ENCODE peak calls at places on chromosomes 4 and X, in nine cellular contexts. C is NCI-H510A treated with DMSO at 0.1 percent for 48 hours, B is SJSA1, O is HS-27A, F is T-cell, M is ovary, I is GM04504, D is ELR, E is testis. P is an unnamed sample.

GRCh38 chr4:61427818-61428495 is 227.8 kb downstream of the ADGRL3 start:
- DNase-seq in C (no peak), B (no peak), O (no peak), F (no peak), M (no peak), I (no peak), D (no peak), E (no peak), P (peak)

GRCh38 chr4:95059630-95060029 is 301.9 kb downstream of the BMPR1B start:
- DNase-seq in C (no peak), B (no peak), O (no peak), F (no peak), M (no peak), I (no peak), D (no peak), E (no peak), P (no peak)

GRCh38 chr4:141458501-141458900 is 177.9 kb upstream of the IL15 start:
- DNase-seq in C (no peak), B (no peak), O (no peak), F (no peak), M (no peak), I (no peak), D (peak), E (no peak), P (no peak)

GRCh38 chr4:34108456-34108855 is 2135.9 kb downstream of the ARAP2 start:
- DNase-seq in C (no peak), B (no peak), O (no peak), F (no peak), M (no peak), I (peak), D (peak), E (no peak), P (no peak)

GRCh38 chrX:72492499-72492898 is 80.1 kb downstream of the HDAC8 start:
- DNase-seq in C (no peak), B (no peak), O (no peak), F (no peak), M (no peak), I (no peak), D (no peak), E (no peak), P (no peak)

GRCh38 chrX:129769467-129770154 is 10.1 kb upstream of the SASH3 start:
- DNase-seq in C (no peak), B (no peak), O (no peak), F (peak), M (no peak), I (no peak), D (no peak), E (no peak), P (no peak)

GRCh38 chr4:13584481-13584880 is 40.2 kb upstream of the NKX3-2 start:
- DNase-seq in C (no peak), B (no peak), O (no peak), F (no peak), M (no peak), I (no peak), D (peak), E (no peak), P (no peak)

GRCh38 chr4:56267558-56267957 is 119.7 kb downstream of the AASDH start:
- DNase-seq in C (no peak), B (no peak), O (no peak), F (no peak), M (no peak), I (no peak), D (no peak), E (no peak), P (no peak)

GRCh38 chr4:185591679-185592141 is 56.4 kb upstream of the PDLIM3 start:
- DNase-seq in C (no peak), B (peak), O (no peak), F (no peak), M (peak), I (no peak), D (no peak), E (peak), P (no peak)

GRCh38 chr4:4362991-4363697 is 23.8 kb upstream of the NSG1 start:
- DNase-seq in C (no peak), B (no peak), O (no peak), F (no peak), M (no peak), I (no peak), D (no peak), E (no peak), P (no peak)

GRCh38 chr4:10808591-10808990 is 124.0 kb upstream of the CLNK start:
- DNase-seq in C (no peak), B (no peak), O (no peak), F (no peak), M (peak), I (no peak), D (no peak), E (peak), P (no peak)

GRCh38 chr4:113474017-113474416 is 287.5 kb downstream of the CAMK2D start:
- DNase-seq in C (no peak), B (peak), O (peak), F (no peak), M (no peak), I (peak), D (peak), E (no peak), P (no peak)

GRCh38 chrX:3501833-3502535 is 155.5 kb upstream of the MXRA5 start:
- DNase-seq in C (no peak), B (no peak), O (no peak), F (no peak), M (no peak), I (no peak), D (no peak), E (no peak), P (no peak)

GRCh38 chr4:82419451-82419850 is 10.8 kb downstream of the HNRNPDL start:
- DNase-seq in C (no peak), B (no peak), O (no peak), F (no peak), M (no peak), I (no peak), D (no peak), E (no peak), P (no peak)

GRCh38 chr4:176064539-176064938 is 1.1 kb upstream of the WDR17 start:
- DNase-seq in C (no peak), B (no peak), O (no peak), F (no peak), M (no peak), I (no peak), D (no peak), E (no peak), P (no peak)